ENCODE peak calls at places on chromosome 19, in seven cellular contexts. H is T-helper 2 cell; B is cardiac fibroblast; R is neural crest cell; N is KG1; T is AG10803; P is activated naive CD8-positive, alpha-beta T cell treated with anti-CD3 and anti-CD28 coated beads, Interleukin-2, amount 50 U/mL, for 24 hours. X is an unnamed sample.

GRCh38 chr19:35265126-35265995 is 3.4 kb upstream of the USF2 start:
- DNase-seq in H (no peak), B (no peak), R (no peak), N (no peak), T (peak), P (no peak), X (no peak)

GRCh38 chr19:35170359-35171061 is 16.0 kb downstream of the FXYD5 start:
- DNase-seq in H (no peak), B (no peak), R (no peak), N (no peak), T (no peak), P (no peak), X (no peak)

GRCh38 chr19:40614595-40615411 is 13.6 kb downstream of the LTBP4 start:
- DNase-seq in H (no peak), B (peak), R (no peak), N (no peak), T (peak), P (peak), X (peak)

GRCh38 chr19:56765107-56765506 is 75.4 kb downstream of the PEG3 start:
- DNase-seq in H (no peak), B (peak), R (no peak), N (peak), T (no peak), P (peak), X (no peak)

GRCh38 chr19:14968247-14968646 is 11.4 kb downstream of the SLC1A6 start:
- DNase-seq in H (no peak), B (no peak), R (no peak), N (no peak), T (no peak), P (no peak), X (no peak)

GRCh38 chr19:58518261-58519086 is 1.1 kb downstream of the ZBTB45 start:
- DNase-seq in H (no peak), B (no peak), R (no peak), N (no peak), T (no peak), P (no peak), X (no peak)

GRCh38 chr19:10404888-10405808 is 1.8 kb upstream of the CDC37 start:
- DNase-seq in H (no peak), B (no peak), R (no peak), N (no peak), T (no peak), P (peak), X (no peak)

GRCh38 chr19:13920940-13921744 is 15.1 kb downstream of the CC2D1A start:
- DNase-seq in H (no peak), B (peak), R (no peak), N (peak), T (peak), P (peak), X (peak)

GRCh38 chr19:17205237-17206140 is 9.7 kb upstream of the USE1 start:
- DNase-seq in H (peak), B (peak), R (peak), N (no peak), T (peak), P (peak), X (no peak)

GRCh38 chr19:36916991-36917390 is 859 bp downstream of the ZNF568 start:
- DNase-seq in H (no peak), B (peak), R (no peak), N (peak), T (peak), P (no peak), X (peak)

GRCh38 chr19:38667552-38668205 is 20.2 kb downstream of the ACTN4 start:
- DNase-seq in H (no peak), B (no peak), R (no peak), N (no peak), T (peak), P (no peak), X (peak)

GRCh38 chr19:54312436-54313362 is at the start of gene LILRA5:
- DNase-seq in H (no peak), B (no peak), R (no peak), N (peak), T (no peak), P (no peak), X (no peak)

GRCh38 chr19:1396019-1396767 is 5.1 kb downstream of the GAMT start:
- DNase-seq in H (no peak), B (no peak), R (no peak), N (no peak), T (no peak), P (no peak), X (no peak)

GRCh38 chr19:16571283-16571682 is 932 bp downstream of the SLC35E1 start:
- DNase-seq in H (no peak), B (peak), R (no peak), N (no peak), T (peak), P (no peak), X (peak)

GRCh38 chr19:56116606-56117005 is 4.5 kb downstream of the ZNF787 start:
- DNase-seq in H (no peak), B (no peak), R (no peak), N (no peak), T (no peak), P (no peak), X (no peak)

GRCh38 chr19:32677657-32678056 is 2.0 kb downstream of the RGS9BP start:
- DNase-seq in H (no peak), B (peak), R (no peak), N (no peak), T (no peak), P (no peak), X (no peak)

GRCh38 chr19:38440592-38440991 is 7.1 kb downstream of the RYR1 start:
- DNase-seq in H (no peak), B (no peak), R (no peak), N (no peak), T (no peak), P (no peak), X (no peak)

GRCh38 chr19:53545271-53546065 is 7.5 kb downstream of the ZNF331 start:
- DNase-seq in H (no peak), B (peak), R (no peak), N (no peak), T (peak), P (no peak), X (peak)

GRCh38 chr19:29075149-29075548 is 137.8 kb downstream of the UQCRFS1 start:
- DNase-seq in H (no peak), B (no peak), R (no peak), N (no peak), T (no peak), P (no peak), X (no peak)

GRCh38 chr19:5590865-5591154 is 23.1 kb upstream of the TINCR start:
- DNase-seq in H (no peak), B (no peak), R (no peak), N (no peak), T (no peak), P (no peak), X (no peak)

GRCh38 chr19:16521715-16522289 is 20.4 kb downstream of the CHERP start:
- DNase-seq in H (no peak), B (no peak), R (no peak), N (no peak), T (no peak), P (no peak), X (no peak)

GRCh38 chr19:10830941-10831779 is 4.9 kb downstream of the TMED1 start:
- DNase-seq in H (no peak), B (no peak), R (no peak), N (no peak), T (no peak), P (no peak), X (no peak)

GRCh38 chr19:5058456-5059190 is 89.7 kb downstream of the KDM4B start:
- DNase-seq in H (no peak), B (peak), R (no peak), N (no peak), T (peak), P (no peak), X (peak)

GRCh38 chr19:2478324-2478755 is 2.4 kb downstream of the GADD45B start:
- DNase-seq in H (peak), B (peak), R (no peak), N (peak), T (peak), P (peak), X (peak)

GRCh38 chr19:6241680-6242079 is 38.1 kb downstream of the MLLT1 start:
- DNase-seq in H (no peak), B (no peak), R (peak), N (no peak), T (no peak), P (no peak), X (no peak)

GRCh38 chr19:32779082-32779481 is 59.5 kb downstream of the TDRD12 start:
- DNase-seq in H (no peak), B (no peak), R (no peak), N (no peak), T (no peak), P (no peak), X (no peak)

GRCh38 chr19:2887391-2887914 is 13.3 kb upstream of the ZNF57 start:
- DNase-seq in H (no peak), B (peak), R (no peak), N (peak), T (peak), P (no peak), X (peak)

GRCh38 chr19:43984687-43985000 is 656 bp downstream of the ZNF155 start:
- DNase-seq in H (no peak), B (no peak), R (no peak), N (peak), T (no peak), P (peak), X (peak)

GRCh38 chr19:1387684-1388636 is 4.3 kb downstream of the NDUFS7 start:
- DNase-seq in H (no peak), B (no peak), R (no peak), N (no peak), T (no peak), P (no peak), X (no peak)

GRCh38 chr19:16659832-16660708 is at the start of gene SMIM7:
- DNase-seq in H (peak), B (peak), R (peak), N (peak), T (peak), P (peak), X (peak)

GRCh38 chr19:7903244-7904073 is at the start of gene MAP2K7:
- DNase-seq in H (peak), B (peak), R (peak), N (peak), T (peak), P (peak), X (peak)

GRCh38 chr19:47023448-47023794 is 3.8 kb downstream of the NPAS1 start:
- DNase-seq in H (no peak), B (no peak), R (no peak), N (no peak), T (no peak), P (no peak), X (no peak)

GRCh38 chr19:47778954-47779351 is 450 bp downstream of the SELENOW start:
- DNase-seq in H (no peak), B (peak), R (no peak), N (no peak), T (peak), P (peak), X (no peak)

X was measured in astrocyte.